ENCODE peak calls at places on chromosome 19, in five cellular contexts. N is neural progenitor cell, Z is cardiac muscle cell, D is hepatocyte, V is thoracic aorta. H is an unnamed sample. For H3K4me1, the result is how much of the 10 kb centered on the place peaks cover.

GRCh38 chr19:7545904-7546303 is 10.4 kb downstream of the PNPLA6 start:
- DNase-seq in V (no peak), D (no peak), N (no peak), Z (no peak), H (no peak)

GRCh38 chr19:43755256-43755801 is 567 bp upstream of the SMG9 start:
- DNase-seq in V (no peak), Z (peak), N (peak), D (peak), H (peak)

GRCh38 chr19:43574424-43575155 is 737 bp downstream of the XRCC1 start:
- DNase-seq in D (no peak), N (peak), V (no peak), Z (no peak), H (peak)

GRCh38 chr19:46603195-46603637 is 2.1 kb downstream of the CALM3 start:
- DNase-seq in N (no peak), D (peak), V (no peak), Z (no peak), H (no peak)

GRCh38 chr19:51055866-51056265 is 9.0 kb downstream of the KLK13 start:
- DNase-seq in V (no peak), Z (no peak), D (no peak), N (no peak), H (no peak)

GRCh38 chr19:45457776-45458175 is 10.0 kb upstream of the FOSB start:
- DNase-seq in Z (no peak), N (no peak), V (no peak), D (no peak), H (no peak)

GRCh38 chr19:40229484-40229883 is 3.0 kb upstream of the CCNP start:
- DNase-seq in Z (no peak), D (no peak), V (no peak), N (no peak), H (no peak)

GRCh38 chr19:19468424-19469050 is 46.8 kb downstream of the TSSK6 start:
- DNase-seq in N (no peak), Z (no peak), V (no peak), D (no peak), H (peak)

GRCh38 chr19:28701491-28701890 is 511.5 kb downstream of the UQCRFS1 start:
- DNase-seq in V (no peak), N (no peak), Z (no peak), D (no peak), H (no peak)

GRCh38 chr19:18844806-18845329 is 13.1 kb downstream of the UPF1 start:
- DNase-seq in Z (no peak), D (no peak), V (no peak), N (no peak), H (no peak)

GRCh38 chr19:44907613-44908012 is 2.0 kb downstream of the APOE start:
- DNase-seq in D (no peak), Z (no peak), V (no peak), N (no peak), H (no peak)

GRCh38 chr19:2494447-2495129 is 18.7 kb downstream of the GADD45B start:
- DNase-seq in N (peak), D (peak), V (peak), Z (peak), H (peak)

GRCh38 chr19:40801449-40802299 is 2.7 kb downstream of the EGLN2 start:
- DNase-seq in D (no peak), Z (peak), V (no peak), N (no peak), H (no peak)

GRCh38 chr19:47195462-47195861 is 35.5 kb downstream of the BBC3 start:
- DNase-seq in N (no peak), Z (no peak), D (no peak), V (no peak), H (no peak)

GRCh38 chr19:38901683-38902082 is 1.9 kb downstream of the NFKBIB start:
- DNase-seq in Z (no peak), N (no peak), V (no peak), D (no peak), H (no peak)

GRCh38 chr19:38900220-38900629 is 456 bp downstream of the NFKBIB start:
- DNase-seq in N (no peak), V (no peak), D (no peak), Z (no peak), H (no peak)

GRCh38 chr19:38898788-38899446 is 501 bp downstream of the SIRT2 start:
- DNase-seq in Z (peak), D (no peak), V (no peak), N (peak), H (no peak)

GRCh38 chr19:38900816-38901215 is 1.0 kb downstream of the NFKBIB start:
- DNase-seq in Z (no peak), V (no peak), D (no peak), N (no peak), H (no peak)

DNA sequence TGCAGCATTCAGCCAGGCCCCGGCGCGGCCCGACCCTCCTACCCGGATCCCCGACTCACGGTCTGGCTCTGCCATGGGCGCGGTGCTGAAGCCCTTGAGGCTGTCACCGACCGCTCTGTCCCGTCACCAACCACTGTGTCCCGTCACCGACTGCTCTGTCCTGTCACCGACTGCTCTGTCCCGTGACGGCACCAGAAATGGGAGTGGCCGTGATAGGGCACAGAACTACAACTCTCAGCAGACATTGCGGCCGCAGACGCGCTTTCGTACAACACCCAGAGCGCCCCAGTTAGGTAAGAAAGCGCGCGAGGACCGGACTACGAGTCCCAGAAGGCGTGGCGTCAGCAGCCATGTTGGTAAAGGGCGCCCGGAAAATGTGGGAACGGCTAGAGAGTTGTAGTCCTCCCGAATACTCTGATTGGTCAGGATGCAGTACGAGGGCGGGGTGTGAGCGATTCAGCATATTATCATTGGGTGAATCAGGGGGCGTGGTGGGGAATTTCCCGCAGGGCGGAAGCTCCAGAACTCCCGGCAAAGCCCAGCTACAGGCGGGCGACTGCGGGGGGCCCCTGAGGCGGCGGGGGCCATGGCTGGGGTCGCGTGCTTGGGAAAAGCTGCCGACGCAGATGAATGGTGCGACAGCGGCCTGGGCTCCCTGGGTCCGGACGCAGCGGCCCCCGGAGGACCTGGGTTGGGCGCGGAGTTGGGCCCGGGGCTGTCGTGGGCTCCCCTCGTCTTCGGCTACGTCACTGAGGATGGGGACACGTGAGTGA is at the start of the genes NFKBIB and SIRT2:
- DNase-seq in V (peak), Z (peak), D (peak), N (peak), H (peak)
- TF ChIP-seq CTCF in V (no peak), Z (no peak), D (no peak), N (no peak), H (no peak)

GRCh38 chr19:58483776-58484175 is 7.6 kb downstream of the ZNF446 start:
- DNase-seq in N (no peak), D (no peak), Z (no peak), V (no peak), H (no peak)
- H3K4me1 ChIP-seq in N (under half), D (under half), Z (under half), V (under half), H (under half)

GRCh38 chr19:30049226-30049625 is 107.2 kb downstream of the URI1 start:
- DNase-seq in D (no peak), N (no peak), V (no peak), Z (no peak), H (no peak)

GRCh38 chr19:30049844-30050667 is 108.0 kb downstream of the URI1 start:
- DNase-seq in N (no peak), Z (no peak), D (no peak), V (no peak), H (no peak)

GRCh38 chr19:30047355-30047895 is 105.4 kb downstream of the URI1 start:
- DNase-seq in V (no peak), N (no peak), Z (no peak), D (no peak), H (no peak)

GRCh38 chr19:30044273-30045259 is 102.5 kb downstream of the URI1 start:
- DNase-seq in Z (no peak), V (no peak), N (no peak), D (no peak), H (no peak)

GRCh38 chr19:30046522-30046921 is 104.5 kb downstream of the URI1 start:
- DNase-seq in V (no peak), D (no peak), Z (no peak), N (peak), H (peak)
- TF ChIP-seq CTCF in V (no peak), D (peak), Z (peak), N (peak), H (peak)

DNA sequence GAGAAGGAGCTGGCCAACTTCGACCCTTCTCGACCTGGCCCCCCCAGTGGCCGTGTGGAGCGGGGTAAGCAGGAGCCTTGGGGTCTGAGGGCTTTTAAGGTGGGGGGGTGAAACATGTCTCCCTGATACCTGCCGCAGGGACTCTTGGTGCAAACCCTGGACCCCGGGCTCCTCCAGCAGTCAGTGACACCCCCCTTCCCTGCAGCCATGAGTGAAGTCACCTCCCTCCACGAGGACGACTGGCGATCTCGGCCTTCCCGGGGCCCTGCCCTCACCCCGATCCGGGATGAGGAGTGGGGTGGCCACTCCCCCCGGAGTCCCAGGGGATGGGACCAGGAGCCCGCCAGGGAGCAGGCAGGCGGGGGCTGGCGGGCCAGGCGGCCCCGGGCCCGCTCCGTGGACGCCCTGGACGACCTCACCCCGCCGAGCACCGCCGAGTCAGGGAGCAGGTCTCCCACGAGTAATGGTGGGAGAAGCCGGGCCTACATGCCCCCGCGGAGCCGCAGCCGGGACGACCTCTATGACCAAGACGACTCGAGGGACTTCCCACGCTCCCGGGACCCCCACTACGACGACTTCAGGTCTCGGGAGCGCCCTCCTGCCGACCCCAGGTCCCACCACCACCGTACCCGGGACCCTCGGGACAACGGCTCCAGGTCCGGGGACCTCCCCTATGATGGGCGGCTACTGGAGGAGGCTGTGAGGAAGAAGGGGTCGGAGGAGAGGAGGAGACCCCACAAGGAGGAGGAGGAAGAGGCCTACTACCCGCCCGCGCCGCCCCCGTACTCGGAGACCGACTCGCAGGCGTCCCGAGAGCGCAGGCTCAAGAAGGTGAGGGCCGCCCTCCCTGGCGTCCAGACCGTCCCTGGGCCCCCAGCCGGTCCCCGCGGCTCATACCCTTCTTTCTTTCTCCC is 1.6 kb upstream of the USF2 start:
- DNase-seq in D (peak), N (peak), V (no peak), Z (no peak), H (peak)
- H3K4me1 ChIP-seq in D (under half), N (under half), V (under half), Z (under half), H (under half)

DNA sequence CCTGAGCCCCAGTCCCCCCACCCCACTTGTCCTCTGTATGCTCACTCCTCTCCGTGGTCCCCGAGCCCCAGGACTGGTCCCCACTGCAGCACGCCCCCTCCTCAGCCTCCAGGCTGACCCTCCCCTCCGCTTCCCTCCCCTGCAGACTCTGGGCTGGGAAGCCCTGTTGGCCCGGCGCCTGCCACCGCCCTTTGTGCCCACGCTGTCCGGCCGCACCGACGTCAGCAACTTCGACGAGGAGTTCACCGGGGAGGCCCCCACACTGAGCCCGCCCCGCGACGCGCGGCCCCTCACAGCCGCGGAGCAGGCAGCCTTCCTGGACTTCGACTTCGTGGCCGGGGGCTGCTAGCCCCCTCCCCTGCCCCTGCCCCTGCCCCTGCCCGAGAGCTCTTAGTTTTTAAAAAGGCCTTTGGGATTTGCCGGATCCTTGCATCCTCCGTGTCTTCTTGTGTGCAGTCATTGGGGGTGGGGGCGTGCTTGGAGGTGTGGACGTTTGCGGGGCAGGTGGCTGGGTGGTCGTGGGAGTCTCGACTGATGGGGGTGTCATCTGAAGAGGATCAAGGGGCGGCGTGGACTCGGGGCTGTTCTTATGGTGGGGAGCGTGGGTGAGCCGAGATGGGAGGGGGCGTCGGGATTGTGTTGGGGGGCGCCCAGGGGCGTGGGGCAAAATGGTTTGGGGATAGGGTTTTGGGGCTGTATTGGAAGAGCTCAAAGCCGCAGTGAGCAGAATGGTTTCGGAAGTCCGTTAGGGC is 3.5 kb downstream of the PTGER1 start:
- DNase-seq in D (peak), N (no peak), V (no peak), Z (no peak), H (no peak)
- TF ChIP-seq CTCF in D (no peak), N (no peak), V (no peak), Z (no peak), H (no peak)

GRCh38 chr19:8596168-8596567 is 14.3 kb downstream of the ADAMTS10 start:
- DNase-seq in D (no peak), Z (no peak), V (no peak), N (no peak), H (no peak)
- H3K4me1 ChIP-seq in D (under half), Z (under half), V (under half), N (under half), H (under half)